ENCODE peak calls at places on chromosomes 12 and 14, in six cellular contexts. One of them, this sample, is unnamed.

GRCh38 chr12:108570743-108571603 is 8.6 kb downstream of the ISCU start:
- DNase-seq in thoracic aorta: no peak
- DNase-seq in fibroblast of mammary gland: peak
- DNase-seq in psoas muscle: no peak
- DNase-seq in GM12878: no peak
- DNase-seq in lower leg skin: peak
- DNase-seq in this sample: peak

GRCh38 chr14:50312734-50313054 is 570 bp downstream of the DMAC2L start:
- DNase-seq in fibroblast of mammary gland: peak
- DNase-seq in lower leg skin: no peak
- DNase-seq in thoracic aorta: no peak
- DNase-seq in psoas muscle: no peak
- DNase-seq in GM12878: no peak
- DNase-seq in this sample: no peak

GRCh38 chr14:61632401-61633195 is 62.7 kb upstream of the HIF1A start:
- DNase-seq in fibroblast of mammary gland: no peak
- DNase-seq in psoas muscle: no peak
- DNase-seq in GM12878: no peak
- DNase-seq in lower leg skin: no peak
- DNase-seq in thoracic aorta: no peak
- DNase-seq in this sample: no peak

GRCh38 chr14:24692382-24693352 is 58.7 kb upstream of the GZMB start:
- DNase-seq in psoas muscle: no peak
- DNase-seq in fibroblast of mammary gland: no peak
- DNase-seq in thoracic aorta: no peak
- DNase-seq in GM12878: no peak
- DNase-seq in lower leg skin: no peak
- DNase-seq in this sample: no peak

GRCh38 chr12:53994691-53995310 is 5.2 kb upstream of the HOXC9 start:
- DNase-seq in fibroblast of mammary gland: no peak
- DNase-seq in thoracic aorta: no peak
- DNase-seq in psoas muscle: no peak
- DNase-seq in GM12878: no peak
- DNase-seq in lower leg skin: no peak
- DNase-seq in this sample: no peak

GRCh38 chr12:124174949-124175348 is 119.9 kb upstream of the RFLNA start:
- DNase-seq in fibroblast of mammary gland: no peak
- DNase-seq in psoas muscle: no peak
- DNase-seq in thoracic aorta: no peak
- DNase-seq in lower leg skin: no peak
- DNase-seq in GM12878: no peak
- DNase-seq in this sample: peak

GRCh38 chr12:43789941-43790340 is 16.2 kb downstream of the TWF1 start:
- DNase-seq in fibroblast of mammary gland: peak
- DNase-seq in lower leg skin: no peak
- DNase-seq in psoas muscle: no peak
- DNase-seq in thoracic aorta: no peak
- DNase-seq in GM12878: no peak
- DNase-seq in this sample: peak

GRCh38 chr12:96902076-96902475 is 5.0 kb upstream of the NEDD1 start:
- DNase-seq in GM12878: no peak
- DNase-seq in lower leg skin: no peak
- DNase-seq in fibroblast of mammary gland: peak
- DNase-seq in thoracic aorta: no peak
- DNase-seq in psoas muscle: no peak
- DNase-seq in this sample: peak

GRCh38 chr12:120235369-120236123 is 30.0 kb downstream of the PXN start:
- DNase-seq in thoracic aorta: no peak
- DNase-seq in fibroblast of mammary gland: peak
- DNase-seq in psoas muscle: no peak
- DNase-seq in lower leg skin: no peak
- DNase-seq in GM12878: no peak
- DNase-seq in this sample: peak

DNA sequence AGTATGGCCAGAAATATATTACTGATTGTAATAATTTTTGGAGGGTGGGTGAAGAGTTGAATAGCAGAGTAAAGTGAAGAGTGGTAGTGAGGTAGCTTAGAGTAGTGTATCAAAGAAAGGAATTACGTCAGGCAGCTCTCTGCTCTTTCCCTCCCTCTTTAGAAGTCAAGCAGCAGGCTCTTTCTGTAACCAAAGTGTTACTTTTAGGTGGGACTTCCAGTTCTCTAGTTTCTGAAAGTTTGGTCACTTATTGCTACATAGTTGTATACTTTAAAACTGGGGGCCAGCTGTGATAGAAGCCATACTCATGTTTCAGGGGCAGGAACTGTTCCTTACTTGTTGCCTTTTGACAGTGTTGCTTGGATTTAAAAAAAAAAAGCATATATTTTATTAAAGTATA is 30.6 kb downstream of the ATF7IP start:
- DNase-seq in GM12878: peak
- DNase-seq in psoas muscle: no peak
- DNase-seq in thoracic aorta: no peak
- DNase-seq in lower leg skin: no peak
- DNase-seq in fibroblast of mammary gland: no peak
- DNase-seq in this sample: no peak
- H3K4me3 ChIP-seq in GM12878: no peak
- H3K4me3 ChIP-seq in psoas muscle: no peak
- H3K4me3 ChIP-seq in thoracic aorta: no peak
- H3K4me3 ChIP-seq in lower leg skin: no peak
- H3K4me3 ChIP-seq in fibroblast of mammary gland: no peak
- H3K4me3 ChIP-seq in this sample: no peak

DNA sequence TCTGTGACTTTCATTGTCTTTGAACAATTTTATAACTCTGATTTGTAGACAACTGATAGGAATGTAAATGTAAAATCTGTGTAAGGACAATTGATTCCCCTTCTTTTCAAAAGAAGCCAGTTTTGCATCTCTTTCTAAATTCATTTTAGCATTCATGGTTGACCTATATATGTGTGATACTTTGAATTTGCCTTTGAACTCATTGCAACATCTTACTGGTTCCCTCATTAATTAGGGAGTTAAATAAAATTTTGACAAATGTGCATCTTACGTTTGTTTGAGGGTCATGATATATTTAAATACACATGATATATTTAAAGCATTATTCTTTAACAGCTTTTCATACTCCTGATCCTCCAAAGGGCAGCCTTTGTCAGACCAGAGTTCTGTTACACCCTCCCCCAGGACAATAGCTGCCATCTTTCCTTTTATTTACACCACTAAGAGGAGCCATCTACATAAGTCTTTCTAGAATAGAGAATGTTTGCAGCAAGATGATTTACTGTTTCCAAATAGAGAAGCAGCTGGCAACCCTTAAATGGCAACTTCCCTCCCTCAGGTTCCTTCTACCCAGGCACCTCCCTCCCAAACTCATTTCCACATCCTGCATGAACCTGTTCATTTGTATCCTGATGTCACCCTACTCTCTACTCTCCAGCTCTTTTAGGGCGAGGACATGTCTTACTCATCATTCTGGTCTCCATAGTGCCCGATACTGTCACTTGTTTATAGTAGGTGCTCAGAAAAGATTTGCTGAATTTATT is 40.2 kb upstream of the APPL2 start:
- DNase-seq in lower leg skin: no peak
- DNase-seq in psoas muscle: no peak
- DNase-seq in GM12878: no peak
- DNase-seq in fibroblast of mammary gland: no peak
- DNase-seq in thoracic aorta: no peak
- DNase-seq in this sample: no peak
- TF ChIP-seq CTCF in lower leg skin: no peak
- TF ChIP-seq CTCF in psoas muscle: no peak
- TF ChIP-seq CTCF in GM12878: no peak
- TF ChIP-seq CTCF in fibroblast of mammary gland: no peak
- TF ChIP-seq CTCF in thoracic aorta: no peak
- TF ChIP-seq CTCF in this sample: no peak

GRCh38 chr12:68539615-68539952 is 71.1 kb upstream of the RAP1B start:
- DNase-seq in GM12878: no peak
- DNase-seq in thoracic aorta: no peak
- DNase-seq in lower leg skin: no peak
- DNase-seq in fibroblast of mammary gland: no peak
- DNase-seq in psoas muscle: no peak
- DNase-seq in this sample: no peak
- H3K4me3 ChIP-seq in GM12878: no peak
- H3K4me3 ChIP-seq in thoracic aorta: peak
- H3K4me3 ChIP-seq in lower leg skin: no peak
- H3K4me3 ChIP-seq in fibroblast of mammary gland: no peak
- H3K4me3 ChIP-seq in psoas muscle: peak
- H3K4me3 ChIP-seq in this sample: no peak

GRCh38 chr14:100144996-100145646 is 14.3 kb downstream of the DEGS2 start:
- DNase-seq in GM12878: no peak
- DNase-seq in psoas muscle: no peak
- DNase-seq in lower leg skin: no peak
- DNase-seq in fibroblast of mammary gland: no peak
- DNase-seq in thoracic aorta: no peak
- DNase-seq in this sample: no peak
- TF ChIP-seq CTCF in GM12878: no peak
- TF ChIP-seq CTCF in psoas muscle: no peak
- TF ChIP-seq CTCF in lower leg skin: no peak
- TF ChIP-seq CTCF in fibroblast of mammary gland: no peak
- TF ChIP-seq CTCF in thoracic aorta: no peak
- TF ChIP-seq CTCF in this sample: no peak